ENCODE peak calls at places on chromosomes 3 and 15, in four cellular contexts. F is GM12865, A is endodermal cell, N is HL-60. R is an unnamed sample.
A peak's percentile ranks its signal among the peaks of the same experiment; 100 is the strongest.

GRCh38 chr3:133956333-133956732 is 60.7 kb upstream of the RAB6B start:
- DNase-seq in F (no peak), A (no peak), N (no peak), R (no peak)

GRCh38 chr15:85872125-85872524 is 77.4 kb upstream of the KLHL25 start:
- DNase-seq in N (no peak), A (no peak), F (no peak), R (no peak)

GRCh38 chr3:191627064-191627463 is 166.1 kb downstream of the PYDC2 start:
- DNase-seq in F (no peak), A (no peak), N (no peak), R (no peak)

GRCh38 chr3:107911337-107912000 is 179.4 kb downstream of the CD47 start:
- DNase-seq in F (peak; percentile 19), N (no peak), A (no peak), R (peak; percentile 25)

GRCh38 chr3:189787622-189788021 is 156.4 kb downstream of the TP63 start:
- DNase-seq in N (no peak), F (no peak), A (no peak), R (no peak)

GRCh38 chr15:53974121-53974520 is 4.1 kb upstream of the UNC13C start:
- DNase-seq in A (no peak), F (no peak), N (no peak), R (no peak)

GRCh38 chr3:123349201-123349535 is 99.7 kb downstream of the ADCY5 start:
- DNase-seq in N (no peak), F (no peak), A (no peak), R (no peak)

GRCh38 chr15:97521390-97521789 is 439.1 kb upstream of the ARRDC4 start:
- DNase-seq in A (no peak), N (no peak), F (no peak), R (no peak)

GRCh38 chr3:189132125-189132744 is 39.5 kb upstream of the TPRG1 start:
- DNase-seq in F (peak; percentile 73), A (no peak), N (peak; percentile 76), R (peak; percentile 38)

GRCh38 chr3:30720586-30721313 is 114.3 kb downstream of the TGFBR2 start:
- DNase-seq in N (no peak), F (no peak), A (no peak), R (no peak)

GRCh38 chr3:197667968-197668367 is 68.7 kb downstream of the RUBCN start:
- DNase-seq in A (no peak), N (no peak), F (no peak), R (no peak)

GRCh38 chr15:91561371-91562100 is 292.0 kb upstream of the SLCO3A1 start:
- DNase-seq in N (no peak), F (no peak), A (no peak), R (no peak)

GRCh38 chr3:96354106-96354505 is 460.3 kb upstream of the EPHA6 start:
- DNase-seq in A (no peak), N (no peak), F (no peak), R (no peak)

GRCh38 chr15:47551079-47551478 is 166.2 kb upstream of the SEMA6D start:
- DNase-seq in A (peak; percentile 67), F (no peak), N (no peak), R (no peak)

DNA sequence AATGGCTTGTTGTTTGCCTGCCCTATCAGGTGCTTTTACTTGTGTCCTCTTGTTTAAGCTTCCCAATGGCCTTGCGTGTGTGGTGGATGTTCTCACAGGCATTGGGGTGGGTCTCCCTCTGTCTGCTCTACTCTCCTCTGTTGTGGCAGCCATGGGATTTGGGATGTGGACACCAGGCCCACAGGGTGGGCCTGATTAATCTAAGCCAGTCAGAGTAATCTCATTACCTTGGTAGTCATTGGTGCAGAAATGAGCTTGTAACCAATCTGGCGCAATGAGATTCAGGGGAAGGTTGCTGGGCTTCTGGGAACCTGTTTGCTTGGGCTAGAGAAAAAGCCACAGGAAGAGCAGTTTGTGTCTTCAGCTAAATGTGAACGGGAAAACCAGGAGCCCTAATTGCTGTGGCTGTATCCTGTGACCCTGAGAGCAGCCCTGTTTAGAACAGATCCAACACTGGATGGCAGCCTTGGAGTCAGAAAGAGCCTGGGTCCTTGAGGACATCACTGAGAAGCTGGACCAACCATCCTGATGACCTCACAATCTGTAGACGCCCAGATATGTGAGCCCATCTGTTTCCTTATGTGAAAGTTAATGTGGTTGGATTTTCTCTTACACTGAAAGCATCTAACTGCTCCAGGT is 157.3 kb upstream of the UBE2E1 start:
- DNase-seq in N (no peak), A (no peak), F (no peak), R (no peak)
- TF ChIP-seq CTCF in N (no peak), A (peak; percentile 31), F (no peak), R (no peak)

GRCh38 chr3:11195721-11196332 is 41.5 kb downstream of the HRH1 start:
- DNase-seq in A (peak; percentile 68), F (no peak), N (no peak), R (no peak)
- TF ChIP-seq CTCF in A (no peak), F (no peak), N (no peak), R (no peak)

GRCh38 chr15:59739557-59740186 is 50.6 kb upstream of the BNIP2 start:
- DNase-seq in N (no peak), A (peak; percentile 51), F (no peak), R (no peak)
- TF ChIP-seq CTCF in N (no peak), A (peak; percentile 52), F (no peak), R (no peak)

DNA sequence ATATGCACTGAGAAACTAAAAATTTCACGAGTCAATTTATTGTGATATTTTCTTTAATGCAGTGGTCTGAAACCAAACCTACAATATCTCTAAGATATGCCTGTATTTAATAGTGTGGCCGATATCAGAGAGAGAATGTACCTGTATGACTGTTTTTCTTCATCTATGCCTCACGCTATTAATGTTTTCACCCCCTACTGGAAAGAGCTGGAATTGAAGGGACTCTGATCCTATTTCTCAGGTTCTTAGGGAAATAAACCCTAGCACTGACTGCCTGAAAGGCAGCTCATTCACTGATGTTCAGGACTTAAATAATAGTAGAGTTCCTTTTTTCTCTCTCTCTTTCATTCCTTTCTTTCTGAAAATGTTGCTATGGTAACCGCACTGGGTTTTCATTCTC is 1135.9 kb downstream of the IGSF11 start:
- DNase-seq in A (no peak), N (peak; percentile 3), F (peak; percentile 23), R (no peak)
- TF ChIP-seq CTCF in A (peak; percentile 78), N (peak; percentile 66), F (peak; percentile 50), R (peak; percentile 27)